ENCODE peak calls at places on chromosomes 11 and 22, in nine cellular contexts. One of them, this sample, is unnamed. For H3K4me1 and H3K9me3, the result is how much of the 10 kb centered on the place peaks cover.

GRCh38 chr22:28977481-28977971 is 84.1 kb downstream of the C22orf31 start:
- DNase-seq in PC-3: no peak
- DNase-seq in hepatocyte: no peak
- DNase-seq in astrocyte: peak
- DNase-seq in PC-9: peak
- DNase-seq in neural progenitor cell: no peak
- DNase-seq in mammary epithelial cell: peak
- DNase-seq in fibroblast of lung: peak
- DNase-seq in GM12878: no peak
- DNase-seq in this sample: peak

GRCh38 chr22:50299724-50300619 is 7.5 kb downstream of the PLXNB2 start:
- DNase-seq in PC-3: no peak
- DNase-seq in hepatocyte: peak
- DNase-seq in astrocyte: no peak
- DNase-seq in PC-9: no peak
- DNase-seq in neural progenitor cell: peak
- DNase-seq in mammary epithelial cell: no peak
- DNase-seq in fibroblast of lung: no peak
- DNase-seq in GM12878: no peak
- DNase-seq in this sample: no peak

GRCh38 chr11:35187996-35188395 is 49.0 kb downstream of the CD44 start:
- DNase-seq in PC-3: no peak
- DNase-seq in hepatocyte: no peak
- DNase-seq in astrocyte: no peak
- DNase-seq in PC-9: no peak
- DNase-seq in neural progenitor cell: no peak
- DNase-seq in mammary epithelial cell: no peak
- DNase-seq in fibroblast of lung: no peak
- DNase-seq in GM12878: no peak
- DNase-seq in this sample: no peak

GRCh38 chr11:123056835-123057491 is 5.0 kb downstream of the HSPA8 start:
- DNase-seq in PC-3: no peak
- DNase-seq in hepatocyte: no peak
- DNase-seq in astrocyte: no peak
- DNase-seq in PC-9: no peak
- DNase-seq in neural progenitor cell: no peak
- DNase-seq in mammary epithelial cell: no peak
- DNase-seq in fibroblast of lung: no peak
- DNase-seq in GM12878: no peak
- DNase-seq in this sample: no peak

GRCh38 chr11:32456864-32457263 is 21.5 kb upstream of the WT1 start:
- DNase-seq in PC-3: no peak
- DNase-seq in hepatocyte: no peak
- DNase-seq in astrocyte: no peak
- DNase-seq in PC-9: no peak
- DNase-seq in neural progenitor cell: no peak
- DNase-seq in mammary epithelial cell: no peak
- DNase-seq in fibroblast of lung: no peak
- DNase-seq in GM12878: no peak
- DNase-seq in this sample: no peak

GRCh38 chr11:65435981-65436411 is 13.4 kb downstream of the NEAT1 start:
- DNase-seq in PC-3: no peak
- DNase-seq in hepatocyte: no peak
- DNase-seq in astrocyte: no peak
- DNase-seq in PC-9: peak
- DNase-seq in neural progenitor cell: no peak
- DNase-seq in mammary epithelial cell: no peak
- DNase-seq in fibroblast of lung: peak
- DNase-seq in GM12878: no peak
- DNase-seq in this sample: no peak

GRCh38 chr11:27497284-27497866 is 9.2 kb downstream of the LIN7C start:
- DNase-seq in PC-3: peak
- DNase-seq in hepatocyte: peak
- DNase-seq in astrocyte: peak
- DNase-seq in PC-9: no peak
- DNase-seq in neural progenitor cell: no peak
- DNase-seq in mammary epithelial cell: peak
- DNase-seq in fibroblast of lung: peak
- DNase-seq in GM12878: no peak
- DNase-seq in this sample: peak

GRCh38 chr11:120180571-120181445 is 30.0 kb upstream of the OAF start:
- DNase-seq in PC-3: peak
- DNase-seq in hepatocyte: peak
- DNase-seq in astrocyte: peak
- DNase-seq in PC-9: no peak
- DNase-seq in neural progenitor cell: peak
- DNase-seq in mammary epithelial cell: peak
- DNase-seq in fibroblast of lung: peak
- DNase-seq in GM12878: no peak
- DNase-seq in this sample: no peak

GRCh38 chr11:68692881-68693483 is 8.6 kb downstream of the GAL start:
- DNase-seq in PC-3: no peak
- DNase-seq in hepatocyte: no peak
- DNase-seq in astrocyte: no peak
- DNase-seq in PC-9: no peak
- DNase-seq in neural progenitor cell: no peak
- DNase-seq in mammary epithelial cell: no peak
- DNase-seq in fibroblast of lung: no peak
- DNase-seq in GM12878: no peak
- DNase-seq in this sample: no peak

GRCh38 chr11:126115253-126115540 is 52.5 kb upstream of the CDON start:
- DNase-seq in PC-3: peak
- DNase-seq in hepatocyte: peak
- DNase-seq in astrocyte: no peak
- DNase-seq in PC-9: no peak
- DNase-seq in neural progenitor cell: no peak
- DNase-seq in mammary epithelial cell: no peak
- DNase-seq in fibroblast of lung: peak
- DNase-seq in GM12878: no peak
- DNase-seq in this sample: peak

GRCh38 chr11:134514354-134514951 is 102.4 kb upstream of the B3GAT1 start:
- DNase-seq in PC-3: no peak
- DNase-seq in hepatocyte: no peak
- DNase-seq in astrocyte: no peak
- DNase-seq in PC-9: no peak
- DNase-seq in neural progenitor cell: no peak
- DNase-seq in mammary epithelial cell: no peak
- DNase-seq in fibroblast of lung: no peak
- DNase-seq in GM12878: no peak
- DNase-seq in this sample: no peak

GRCh38 chr11:32121012-32121411 is 30.1 kb downstream of the RCN1 start:
- DNase-seq in PC-3: no peak
- DNase-seq in hepatocyte: no peak
- DNase-seq in astrocyte: no peak
- DNase-seq in PC-9: no peak
- DNase-seq in neural progenitor cell: no peak
- DNase-seq in mammary epithelial cell: no peak
- DNase-seq in fibroblast of lung: no peak
- DNase-seq in GM12878: no peak
- DNase-seq in this sample: no peak

GRCh38 chr11:2203440-2204259 is 32.0 kb upstream of the TH start:
- DNase-seq in PC-3: no peak
- DNase-seq in hepatocyte: no peak
- DNase-seq in astrocyte: no peak
- DNase-seq in PC-9: no peak
- DNase-seq in neural progenitor cell: no peak
- DNase-seq in mammary epithelial cell: no peak
- DNase-seq in fibroblast of lung: no peak
- DNase-seq in GM12878: no peak
- DNase-seq in this sample: no peak

DNA sequence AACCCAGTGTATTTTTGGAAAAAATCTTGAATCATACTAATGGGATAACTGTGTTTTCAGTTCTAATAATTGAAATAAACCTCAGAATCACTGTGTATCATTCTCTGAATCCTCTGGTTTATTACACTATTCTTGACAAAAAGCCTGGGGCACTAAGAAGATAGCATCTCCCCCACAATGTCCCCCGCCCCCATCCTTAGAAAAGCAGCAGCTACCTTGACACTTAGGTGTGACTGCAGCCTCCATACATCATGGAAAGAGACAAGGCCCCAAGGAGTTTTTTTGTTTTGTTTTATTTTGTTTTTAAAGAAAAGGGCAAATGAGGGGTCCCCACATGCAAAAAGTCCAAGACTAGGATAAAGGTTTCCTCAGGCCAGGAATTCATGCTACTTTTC is 124.8 kb downstream of the APOL5 start:
- DNase-seq in PC-3: no peak
- DNase-seq in hepatocyte: no peak
- DNase-seq in astrocyte: no peak
- DNase-seq in PC-9: no peak
- DNase-seq in neural progenitor cell: no peak
- DNase-seq in mammary epithelial cell: no peak
- DNase-seq in fibroblast of lung: no peak
- DNase-seq in GM12878: no peak
- DNase-seq in this sample: no peak
- H3K4me1 ChIP-seq in PC-3: under half
- H3K4me1 ChIP-seq in hepatocyte: under half
- H3K4me1 ChIP-seq in astrocyte: under half
- H3K4me1 ChIP-seq in PC-9: under half
- H3K4me1 ChIP-seq in neural progenitor cell: under half
- H3K4me1 ChIP-seq in mammary epithelial cell: under half
- H3K4me1 ChIP-seq in fibroblast of lung: under half
- H3K4me1 ChIP-seq in GM12878: under half
- H3K4me1 ChIP-seq in this sample: under half

GRCh38 chr22:47596176-47596690 is 833.8 kb downstream of the TBC1D22A start:
- DNase-seq in PC-3: no peak
- DNase-seq in hepatocyte: no peak
- DNase-seq in astrocyte: no peak
- DNase-seq in PC-9: no peak
- DNase-seq in neural progenitor cell: no peak
- DNase-seq in mammary epithelial cell: no peak
- DNase-seq in fibroblast of lung: no peak
- DNase-seq in GM12878: no peak
- DNase-seq in this sample: no peak
- H3K9me3 ChIP-seq in PC-3: under half
- H3K9me3 ChIP-seq in hepatocyte: under half
- H3K9me3 ChIP-seq in astrocyte: under half
- H3K9me3 ChIP-seq in PC-9: under half
- H3K9me3 ChIP-seq in neural progenitor cell: under half
- H3K9me3 ChIP-seq in mammary epithelial cell: under half
- H3K9me3 ChIP-seq in fibroblast of lung: under half
- H3K9me3 ChIP-seq in GM12878: under half
- H3K9me3 ChIP-seq in this sample: under half

GRCh38 chr11:117874910-117875396 is 1.5 kb downstream of the FXYD6 start:
- DNase-seq in PC-3: no peak
- DNase-seq in hepatocyte: no peak
- DNase-seq in astrocyte: no peak
- DNase-seq in PC-9: no peak
- DNase-seq in neural progenitor cell: no peak
- DNase-seq in mammary epithelial cell: no peak
- DNase-seq in fibroblast of lung: no peak
- DNase-seq in GM12878: no peak
- DNase-seq in this sample: no peak

GRCh38 chr11:117877120-117877784 is 794 bp upstream of the FXYD6 start:
- DNase-seq in PC-3: no peak
- DNase-seq in hepatocyte: no peak
- DNase-seq in astrocyte: no peak
- DNase-seq in PC-9: no peak
- DNase-seq in neural progenitor cell: no peak
- DNase-seq in mammary epithelial cell: no peak
- DNase-seq in fibroblast of lung: peak
- DNase-seq in GM12878: no peak
- DNase-seq in this sample: no peak

GRCh38 chr11:117876049-117876340 is 463 bp downstream of the FXYD6 start:
- DNase-seq in PC-3: no peak
- DNase-seq in hepatocyte: no peak
- DNase-seq in astrocyte: no peak
- DNase-seq in PC-9: no peak
- DNase-seq in neural progenitor cell: no peak
- DNase-seq in mammary epithelial cell: no peak
- DNase-seq in fibroblast of lung: no peak
- DNase-seq in GM12878: no peak
- DNase-seq in this sample: no peak

GRCh38 chr11:117875397-117876048 is 935 bp downstream of the FXYD6 start:
- DNase-seq in PC-3: no peak
- DNase-seq in hepatocyte: no peak
- DNase-seq in astrocyte: no peak
- DNase-seq in PC-9: no peak
- DNase-seq in neural progenitor cell: peak
- DNase-seq in mammary epithelial cell: no peak
- DNase-seq in fibroblast of lung: no peak
- DNase-seq in GM12878: no peak
- DNase-seq in this sample: no peak

GRCh38 chr11:117876341-117877119 is at the start of gene FXYD6:
- DNase-seq in PC-3: no peak
- DNase-seq in hepatocyte: peak
- DNase-seq in astrocyte: peak
- DNase-seq in PC-9: no peak
- DNase-seq in neural progenitor cell: peak
- DNase-seq in mammary epithelial cell: no peak
- DNase-seq in fibroblast of lung: peak
- DNase-seq in GM12878: no peak
- DNase-seq in this sample: peak
- TF ChIP-seq EZH2 in PC-3: no peak
- TF ChIP-seq EZH2 in hepatocyte: no peak
- TF ChIP-seq EZH2 in astrocyte: no peak
- TF ChIP-seq EZH2 in PC-9: no peak
- TF ChIP-seq EZH2 in neural progenitor cell: peak
- TF ChIP-seq EZH2 in mammary epithelial cell: no peak
- TF ChIP-seq EZH2 in fibroblast of lung: peak
- TF ChIP-seq EZH2 in GM12878: no peak
- TF ChIP-seq EZH2 in this sample: no peak

DNA sequence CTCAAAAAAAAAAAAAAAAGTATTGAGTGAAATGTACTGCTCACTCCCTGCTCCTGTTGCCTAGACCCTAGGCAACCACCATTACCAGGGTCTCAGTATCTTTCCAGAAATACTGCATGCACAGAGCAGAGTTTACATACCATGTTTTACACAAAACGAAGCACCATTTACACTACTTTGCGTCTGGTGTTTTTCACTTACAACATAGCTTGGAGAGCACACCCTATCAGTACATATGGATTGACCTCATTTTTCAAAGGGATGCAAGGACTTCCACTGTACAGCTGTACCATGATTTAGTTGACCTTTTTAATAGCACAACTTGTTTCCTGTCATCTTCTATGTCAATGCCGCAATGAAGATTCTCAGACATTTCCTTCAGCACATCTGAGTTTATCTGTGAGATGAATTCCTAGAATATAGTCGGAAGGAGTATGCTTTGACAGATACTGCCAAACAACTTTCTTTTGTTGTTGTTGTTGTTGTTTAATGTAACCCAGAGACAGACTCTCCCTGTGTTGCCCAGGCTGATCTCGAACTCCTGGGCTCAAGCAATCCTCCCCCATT is 6.2 kb downstream of the MYH9 start:
- DNase-seq in PC-3: peak
- DNase-seq in hepatocyte: no peak
- DNase-seq in astrocyte: no peak
- DNase-seq in PC-9: no peak
- DNase-seq in neural progenitor cell: no peak
- DNase-seq in mammary epithelial cell: no peak
- DNase-seq in fibroblast of lung: no peak
- DNase-seq in GM12878: no peak
- DNase-seq in this sample: no peak
- H3K4me1 ChIP-seq in PC-3: under half
- H3K4me1 ChIP-seq in hepatocyte: under half
- H3K4me1 ChIP-seq in astrocyte: half or more
- H3K4me1 ChIP-seq in PC-9: half or more
- H3K4me1 ChIP-seq in neural progenitor cell: under half
- H3K4me1 ChIP-seq in mammary epithelial cell: half or more
- H3K4me1 ChIP-seq in fibroblast of lung: under half
- H3K4me1 ChIP-seq in GM12878: half or more
- H3K4me1 ChIP-seq in this sample: under half

GRCh38 chr11:73496134-73496533 is 101.8 kb downstream of the FAM168A start:
- DNase-seq in PC-3: no peak
- DNase-seq in hepatocyte: no peak
- DNase-seq in astrocyte: no peak
- DNase-seq in PC-9: no peak
- DNase-seq in neural progenitor cell: no peak
- DNase-seq in mammary epithelial cell: no peak
- DNase-seq in fibroblast of lung: no peak
- DNase-seq in GM12878: no peak
- DNase-seq in this sample: no peak
- H3K9me3 ChIP-seq in PC-3: under half
- H3K9me3 ChIP-seq in hepatocyte: under half
- H3K9me3 ChIP-seq in astrocyte: under half
- H3K9me3 ChIP-seq in PC-9: under half
- H3K9me3 ChIP-seq in neural progenitor cell: under half
- H3K9me3 ChIP-seq in mammary epithelial cell: under half
- H3K9me3 ChIP-seq in fibroblast of lung: under half
- H3K9me3 ChIP-seq in GM12878: under half
- H3K9me3 ChIP-seq in this sample: under half